ENCODE peak calls at places on chromosome 16, in five cellular contexts. B, E, J, X and O are unnamed samples.

GRCh38 chr16:77793417-77793816 is 5.1 kb downstream of the VAT1L start:
- DNase-seq in J (no peak), B (no peak), X (no peak), E (no peak), O (no peak)

GRCh38 chr16:69132424-69133252 is at the start of the genes CHTF8 and UTP4:
- DNase-seq in J (no peak), E (peak), X (peak), B (peak), O (peak)

GRCh38 chr16:14300631-14301149 is 229.6 kb downstream of the MRTFB start:
- DNase-seq in X (peak), E (peak), B (peak), J (no peak), O (peak)

GRCh38 chr16:84461029-84461415 is 43.4 kb downstream of the MEAK7 start:
- DNase-seq in E (no peak), J (no peak), B (no peak), X (no peak), O (peak)

GRCh38 chr16:4081035-4081434 is 35.2 kb downstream of the ADCY9 start:
- DNase-seq in E (no peak), J (no peak), B (peak), X (no peak), O (no peak)

GRCh38 chr16:88482630-88483391 is 29.7 kb downstream of the ZFPM1 start:
- DNase-seq in J (no peak), X (no peak), E (no peak), B (peak), O (peak)

GRCh38 chr16:35797811-35798210 is 2338.4 kb downstream of the TP53TG3F start:
- DNase-seq in X (no peak), J (no peak), B (no peak), E (no peak), O (no peak)

GRCh38 chr16:87463722-87464690 is 28.8 kb downstream of the ZCCHC14 start:
- DNase-seq in E (no peak), B (no peak), X (peak), J (no peak), O (no peak)

GRCh38 chr16:80105160-80105559 is 435.6 kb upstream of the DYNLRB2 start:
- DNase-seq in J (no peak), B (no peak), E (no peak), X (no peak), O (no peak)

GRCh38 chr16:52872706-52873105 is 180.0 kb downstream of the CHD9NB start:
- DNase-seq in X (no peak), E (no peak), B (no peak), J (no peak), O (no peak)

GRCh38 chr16:50708373-50709060 is 15.1 kb downstream of the NOD2 start:
- DNase-seq in B (no peak), E (no peak), J (no peak), X (no peak), O (no peak)

GRCh38 chr16:4184038-4184702 is 57.7 kb downstream of the SRL start:
- DNase-seq in E (peak), B (peak), J (no peak), X (no peak), O (peak)

GRCh38 chr16:30054959-30055553 is 10.5 kb upstream of the ALDOA start:
- DNase-seq in X (peak), J (no peak), B (peak), E (no peak), O (peak)

GRCh38 chr16:30927789-30928378 is 4.5 kb downstream of the FBXL19 start:
- DNase-seq in X (peak), B (peak), E (no peak), J (peak), O (peak)

GRCh38 chr16:65728172-65728571 is 606.3 kb upstream of the CDH11 start:
- DNase-seq in B (peak), E (no peak), J (no peak), X (no peak), O (peak)

GRCh38 chr16:18803569-18804462 is 2.5 kb upstream of the ARL6IP1 start:
- DNase-seq in B (no peak), J (no peak), X (no peak), E (no peak), O (no peak)

GRCh38 chr16:70725024-70725911 is 39.4 kb upstream of the MTSS2 start:
- DNase-seq in E (no peak), J (no peak), X (no peak), B (no peak), O (no peak)

GRCh38 chr16:47731252-47731651 is 270.1 kb downstream of the PHKB start:
- DNase-seq in E (no peak), J (no peak), X (no peak), B (no peak), O (no peak)

GRCh38 chr16:59021751-59022150 is 287.6 kb upstream of the GOT2 start:
- DNase-seq in B (no peak), J (no peak), X (no peak), E (no peak), O (no peak)

GRCh38 chr16:81445926-81446317 is 1.3 kb downstream of the CMIP start:
- DNase-seq in X (no peak), B (peak), E (no peak), J (no peak), O (peak)

GRCh38 chr16:84614914-84615813 is 2.7 kb downstream of the COTL1 start:
- DNase-seq in B (no peak), E (no peak), J (no peak), X (no peak), O (peak)

GRCh38 chr16:84600343-84601229 is 17.3 kb downstream of the COTL1 start:
- DNase-seq in B (no peak), J (peak), X (peak), E (no peak), O (no peak)

GRCh38 chr16:27759301-27759871 is 209.4 kb downstream of the KATNIP start:
- DNase-seq in E (no peak), J (no peak), B (no peak), X (no peak), O (no peak)

GRCh38 chr16:80103463-80103862 is 437.3 kb upstream of the DYNLRB2 start:
- DNase-seq in X (no peak), E (no peak), J (no peak), B (no peak), O (no peak)

GRCh38 chr16:31696968-31697743 is 169.5 kb downstream of the AHSP start:
- DNase-seq in B (peak), X (no peak), E (no peak), J (no peak), O (peak)

GRCh38 chr16:8866118-8866883 is 2.5 kb downstream of the CARHSP1 start:
- DNase-seq in E (no peak), J (no peak), B (peak), X (no peak), O (peak)

GRCh38 chr16:73560497-73560896 is 512.6 kb upstream of the ZFHX3 start:
- DNase-seq in J (no peak), B (no peak), E (no peak), X (no peak), O (no peak)

GRCh38 chr16:53692146-53692545 is 11.5 kb downstream of the RPGRIP1L start:
- DNase-seq in X (no peak), J (no peak), B (peak), E (no peak), O (peak)

GRCh38 chr16:49543315-49543946 is 169.8 kb downstream of the C16orf78 start:
- DNase-seq in E (no peak), X (no peak), J (no peak), B (peak), O (peak)

GRCh38 chr16:349211-349610 is 3.3 kb downstream of the AXIN1 start:
- DNase-seq in X (peak), J (peak), E (no peak), B (peak), O (no peak)

GRCh38 chr16:67183627-67184452 is at the start of gene MATCAP1:
- DNase-seq in X (peak), J (peak), B (peak), E (peak), O (peak)

GRCh38 chr16:67181346-67181745 is 2.4 kb downstream of the MATCAP1 start:
- DNase-seq in E (no peak), J (no peak), X (no peak), B (no peak), O (no peak)

GRCh38 chr16:67180166-67180565 is 3.6 kb downstream of the MATCAP1 start:
- DNase-seq in B (no peak), J (no peak), E (no peak), X (no peak), O (no peak)

GRCh38 chr16:67183284-67183626 is 508 bp downstream of the MATCAP1 start:
- DNase-seq in J (no peak), B (no peak), E (no peak), X (no peak), O (no peak)

GRCh38 chr16:67182288-67182687 is 1.5 kb downstream of the MATCAP1 start:
- DNase-seq in E (no peak), X (no peak), B (no peak), J (no peak), O (no peak)
- H3K4me3 ChIP-seq in E (no peak), X (no peak), B (no peak), J (peak), O (no peak)

GRCh38 chr16:2471653-2472487 is 773 bp downstream of the NTN3 start:
- DNase-seq in B (peak), J (no peak), X (no peak), E (peak), O (no peak)

GRCh38 chr16:2470603-2471015 is 488 bp upstream of the NTN3 start:
- DNase-seq in B (no peak), E (no peak), J (no peak), X (no peak), O (no peak)

GRCh38 chr16:2470234-2470601 is 879 bp upstream of the NTN3 start:
- DNase-seq in E (no peak), J (no peak), B (no peak), X (no peak), O (no peak)

GRCh38 chr16:2472488-2472864 is 1.4 kb downstream of the NTN3 start:
- DNase-seq in X (no peak), J (no peak), B (no peak), E (peak), O (no peak)

DNA sequence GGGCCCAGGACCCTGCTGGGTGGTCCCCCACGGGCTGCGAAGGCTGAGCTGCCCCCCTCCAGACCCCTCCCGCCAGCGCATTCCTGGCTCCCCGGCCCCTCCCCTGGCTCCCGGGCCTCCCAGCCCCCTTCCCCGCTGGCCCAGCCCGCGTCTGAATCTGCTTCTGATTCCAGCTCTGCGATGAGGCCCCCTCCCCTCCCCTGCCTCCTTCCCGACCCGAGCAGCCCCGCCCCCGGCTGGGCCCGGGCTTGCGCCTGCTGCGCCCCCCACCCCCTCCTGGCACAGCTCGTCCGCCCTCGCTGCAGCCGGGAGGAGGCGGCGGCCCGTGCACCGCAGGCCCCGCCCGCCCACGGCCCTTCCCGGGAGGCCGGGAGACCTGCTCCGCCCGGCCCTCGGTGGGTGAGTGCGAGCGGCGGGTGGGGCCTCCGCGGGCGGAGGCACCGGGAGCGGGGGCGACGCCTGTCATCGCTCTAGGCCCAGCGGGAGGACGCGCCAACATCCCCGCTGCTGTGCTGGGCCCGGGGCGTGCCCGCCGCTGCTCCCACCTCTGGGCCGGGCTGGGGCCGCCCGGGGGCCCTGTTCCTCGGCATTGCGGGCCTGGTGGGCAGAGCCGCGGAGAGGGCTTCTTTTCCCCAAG is at the start of gene NTN3:
- DNase-seq in B (peak), X (no peak), J (no peak), E (peak), O (peak)
- H3K4me3 ChIP-seq in B (peak), X (no peak), J (no peak), E (peak), O (peak)

GRCh38 chr16:57998992-57999365 is 1.5 kb downstream of the ZNF319 start:
- DNase-seq in J (no peak), B (no peak), E (no peak), X (no peak), O (peak)
- H3K4me3 ChIP-seq in J (no peak), B (peak), E (peak), X (no peak), O (no peak)

GRCh38 chr16:23301251-23302044 is 654 bp upstream of the SCNN1B start:
- DNase-seq in E (no peak), J (no peak), B (no peak), X (no peak), O (peak)
- H3K4me3 ChIP-seq in E (no peak), J (peak), B (peak), X (peak), O (peak)

GRCh38 chr16:55077231-55077630 is 146.6 kb downstream of the IRX5 start:
- DNase-seq in E (no peak), J (no peak), X (no peak), B (no peak), O (no peak)
- H3K4me3 ChIP-seq in E (no peak), J (no peak), X (no peak), B (no peak), O (no peak)

GRCh38 chr16:11437069-11437468 is 91.8 kb downstream of the RMI2 start:
- DNase-seq in E (no peak), B (no peak), X (no peak), J (no peak), O (no peak)
- H3K4me3 ChIP-seq in E (no peak), B (no peak), X (no peak), J (no peak), O (no peak)

DNA sequence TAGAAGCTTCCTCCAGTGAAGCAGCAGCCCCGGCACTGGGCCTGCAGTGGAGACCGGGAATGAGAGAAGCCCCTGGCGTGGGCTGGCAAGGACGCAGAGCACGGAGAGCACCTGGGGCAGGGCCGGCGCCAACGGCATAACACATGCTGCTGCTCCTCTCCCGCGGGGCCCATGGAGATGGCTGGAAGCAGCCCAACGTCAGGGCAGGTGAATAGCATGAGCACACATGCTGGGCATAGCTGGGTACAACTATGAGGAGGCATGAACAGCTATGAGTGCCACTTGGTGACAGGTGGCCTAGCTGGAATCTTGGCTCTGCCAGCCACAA is 46.4 kb downstream of the IRF8 start:
- DNase-seq in E (no peak), B (no peak), J (no peak), X (peak), O (no peak)
- H3K4me3 ChIP-seq in E (no peak), B (no peak), J (peak), X (peak), O (no peak)